ENCODE peak calls at places on chromosome 6, in six cellular contexts. Z, Q, F, R, H and A are unnamed samples.

GRCh38 chr6:125798734-125799510 is 8.2 kb downstream of the NCOA7 start:
- DNase-seq in R (no peak), Z (no peak), Q (no peak), H (no peak), F (no peak), A (no peak)

GRCh38 chr6:144149894-144150672 is at the start of gene STX11:
- DNase-seq in Q (peak), F (peak), Z (peak), H (peak), R (peak), A (peak)

GRCh38 chr6:4969609-4970285 is 34.1 kb downstream of the RPP40 start:
- DNase-seq in R (no peak), Z (no peak), H (no peak), Q (no peak), F (no peak), A (no peak)

GRCh38 chr6:133431031-133431430 is 189.9 kb downstream of the EYA4 start:
- DNase-seq in Q (no peak), F (no peak), R (no peak), Z (no peak), H (no peak), A (no peak)

GRCh38 chr6:73394577-73395354 is at the start of gene DDX43:
- DNase-seq in H (peak), R (peak), Z (no peak), Q (peak), F (peak), A (peak)

GRCh38 chr6:160030103-160030502 is 61.2 kb downstream of the IGF2R start:
- DNase-seq in R (peak), Q (no peak), Z (peak), F (peak), H (no peak), A (peak)

GRCh38 chr6:115717472-115717871 is 343.2 kb downstream of the FRK start:
- DNase-seq in F (no peak), Q (no peak), Z (no peak), H (no peak), R (no peak), A (no peak)

GRCh38 chr6:87366428-87366827 is 21.8 kb downstream of the C6orf163 start:
- DNase-seq in F (no peak), Q (no peak), H (no peak), R (no peak), Z (peak), A (no peak)